ENCODE peak calls at places on chromosomes 11 and 22, in six cellular contexts. One of them, this sample, is unnamed.

GRCh38 chr11:1298695-1299492 is 10.5 kb downstream of the TOLLIP start:
- DNase-seq in right atrium auricular region: peak
- DNase-seq in Peyer's patch: peak
- DNase-seq in A673: peak
- DNase-seq in lower lobe of right lung: peak
- DNase-seq in tibial nerve: peak
- DNase-seq in this sample: no peak

GRCh38 chr11:76814414-76814813 is 31.3 kb downstream of the TSKU start:
- DNase-seq in right atrium auricular region: no peak
- DNase-seq in Peyer's patch: no peak
- DNase-seq in A673: no peak
- DNase-seq in lower lobe of right lung: no peak
- DNase-seq in tibial nerve: no peak
- DNase-seq in this sample: no peak

GRCh38 chr11:499201-500076 is 7.6 kb downstream of the RNH1 start:
- DNase-seq in right atrium auricular region: no peak
- DNase-seq in Peyer's patch: no peak
- DNase-seq in A673: no peak
- DNase-seq in lower lobe of right lung: peak
- DNase-seq in tibial nerve: no peak
- DNase-seq in this sample: no peak

GRCh38 chr11:64862914-64863313 is 15.5 kb downstream of the EHD1 start:
- DNase-seq in right atrium auricular region: no peak
- DNase-seq in Peyer's patch: no peak
- DNase-seq in A673: no peak
- DNase-seq in lower lobe of right lung: no peak
- DNase-seq in tibial nerve: no peak
- DNase-seq in this sample: no peak

GRCh38 chr22:47213571-47214230 is 451.3 kb downstream of the TBC1D22A start:
- DNase-seq in right atrium auricular region: no peak
- DNase-seq in Peyer's patch: peak
- DNase-seq in A673: peak
- DNase-seq in lower lobe of right lung: no peak
- DNase-seq in tibial nerve: no peak
- DNase-seq in this sample: no peak

GRCh38 chr11:108224366-108224765 is 1.5 kb downstream of the ATM start:
- DNase-seq in right atrium auricular region: no peak
- DNase-seq in Peyer's patch: no peak
- DNase-seq in A673: no peak
- DNase-seq in lower lobe of right lung: no peak
- DNase-seq in tibial nerve: no peak
- DNase-seq in this sample: no peak

GRCh38 chr11:80103149-80103859 is 662.5 kb upstream of the TENM4 start:
- DNase-seq in right atrium auricular region: no peak
- DNase-seq in Peyer's patch: no peak
- DNase-seq in A673: peak
- DNase-seq in lower lobe of right lung: no peak
- DNase-seq in tibial nerve: no peak
- DNase-seq in this sample: no peak

GRCh38 chr22:48554893-48555552 is 1272.7 kb downstream of the BRD1 start:
- DNase-seq in right atrium auricular region: no peak
- DNase-seq in Peyer's patch: no peak
- DNase-seq in A673: peak
- DNase-seq in lower lobe of right lung: no peak
- DNase-seq in tibial nerve: no peak
- DNase-seq in this sample: no peak

GRCh38 chr11:134880788-134881187 is 468.7 kb upstream of the B3GAT1 start:
- DNase-seq in right atrium auricular region: no peak
- DNase-seq in Peyer's patch: no peak
- DNase-seq in A673: no peak
- DNase-seq in lower lobe of right lung: no peak
- DNase-seq in tibial nerve: no peak
- DNase-seq in this sample: no peak

GRCh38 chr11:12587333-12587997 is 86.8 kb upstream of the TEAD1 start:
- DNase-seq in right atrium auricular region: no peak
- DNase-seq in Peyer's patch: no peak
- DNase-seq in A673: peak
- DNase-seq in lower lobe of right lung: no peak
- DNase-seq in tibial nerve: no peak
- DNase-seq in this sample: no peak

GRCh38 chr22:49203091-49203862 is 624.4 kb downstream of the BRD1 start:
- DNase-seq in right atrium auricular region: peak
- DNase-seq in Peyer's patch: peak
- DNase-seq in A673: no peak
- DNase-seq in lower lobe of right lung: peak
- DNase-seq in tibial nerve: no peak
- DNase-seq in this sample: no peak

GRCh38 chr22:25402501-25403283 is 161.8 kb upstream of the GRK3 start:
- DNase-seq in right atrium auricular region: no peak
- DNase-seq in Peyer's patch: no peak
- DNase-seq in A673: peak
- DNase-seq in lower lobe of right lung: no peak
- DNase-seq in tibial nerve: no peak
- DNase-seq in this sample: no peak

GRCh38 chr22:35870517-35871275 is 153.0 kb downstream of the APOL5 start:
- DNase-seq in right atrium auricular region: no peak
- DNase-seq in Peyer's patch: no peak
- DNase-seq in A673: no peak
- DNase-seq in lower lobe of right lung: no peak
- DNase-seq in tibial nerve: no peak
- DNase-seq in this sample: no peak

GRCh38 chr11:11407065-11407737 is 54.2 kb upstream of the CSNK2A3 start:
- DNase-seq in right atrium auricular region: peak
- DNase-seq in Peyer's patch: no peak
- DNase-seq in A673: no peak
- DNase-seq in lower lobe of right lung: no peak
- DNase-seq in tibial nerve: no peak
- DNase-seq in this sample: no peak

GRCh38 chr11:125457814-125458343 is 38.2 kb downstream of the FEZ1 start:
- DNase-seq in right atrium auricular region: peak
- DNase-seq in Peyer's patch: no peak
- DNase-seq in A673: no peak
- DNase-seq in lower lobe of right lung: no peak
- DNase-seq in tibial nerve: peak
- DNase-seq in this sample: no peak

GRCh38 chr11:6618117-6619020 is 853 bp downstream of the TPP1 start:
- DNase-seq in right atrium auricular region: no peak
- DNase-seq in Peyer's patch: peak
- DNase-seq in A673: peak
- DNase-seq in lower lobe of right lung: peak
- DNase-seq in tibial nerve: no peak
- DNase-seq in this sample: no peak

GRCh38 chr22:19178065-19178658 is 374 bp downstream of the SLC25A1 start:
- DNase-seq in right atrium auricular region: no peak
- DNase-seq in Peyer's patch: peak
- DNase-seq in A673: peak
- DNase-seq in lower lobe of right lung: peak
- DNase-seq in tibial nerve: no peak
- DNase-seq in this sample: no peak

GRCh38 chr11:85167471-85167870 is 459.7 kb downstream of the DLG2 start:
- DNase-seq in right atrium auricular region: no peak
- DNase-seq in Peyer's patch: no peak
- DNase-seq in A673: no peak
- DNase-seq in lower lobe of right lung: no peak
- DNase-seq in tibial nerve: no peak
- DNase-seq in this sample: no peak

GRCh38 chr22:24140357-24140756 is 40.9 kb upstream of the SUSD2 start:
- DNase-seq in right atrium auricular region: no peak
- DNase-seq in Peyer's patch: no peak
- DNase-seq in A673: no peak
- DNase-seq in lower lobe of right lung: peak
- DNase-seq in tibial nerve: no peak
- DNase-seq in this sample: no peak

GRCh38 chr22:48960576-48960975 is 867.1 kb downstream of the BRD1 start:
- DNase-seq in right atrium auricular region: no peak
- DNase-seq in Peyer's patch: no peak
- DNase-seq in A673: no peak
- DNase-seq in lower lobe of right lung: no peak
- DNase-seq in tibial nerve: no peak
- DNase-seq in this sample: no peak

DNA sequence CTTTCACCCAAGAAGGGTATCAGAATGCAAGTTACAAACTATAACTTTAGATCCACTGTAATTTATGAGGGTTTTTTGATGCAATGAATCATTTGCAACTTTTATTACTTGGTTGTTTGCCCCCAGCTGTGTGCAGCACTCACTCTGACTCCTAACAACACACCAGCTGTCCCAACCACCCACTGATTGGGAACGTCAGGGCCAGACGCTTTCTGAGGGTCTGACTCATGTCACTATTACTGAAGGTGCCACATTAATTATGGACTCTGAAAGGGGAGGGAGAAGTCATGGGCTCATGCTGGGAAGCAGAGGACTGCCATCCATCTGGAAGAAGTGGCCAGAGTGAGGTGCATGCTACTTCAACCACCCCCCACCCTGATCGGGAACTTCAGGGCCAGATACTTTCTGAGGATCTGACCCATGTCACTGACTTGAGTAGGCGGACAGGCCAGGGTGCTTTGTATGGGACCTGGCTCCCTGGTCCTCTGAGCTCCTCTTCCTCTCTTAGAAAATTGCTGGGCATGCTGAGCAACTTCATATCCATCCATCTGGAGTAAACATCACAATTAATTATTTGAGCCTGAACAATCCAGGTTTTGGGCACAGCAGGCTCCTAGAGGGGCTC is 44.9 kb upstream of the DRD2 start:
- DNase-seq in right atrium auricular region: no peak
- DNase-seq in Peyer's patch: no peak
- DNase-seq in A673: peak
- DNase-seq in lower lobe of right lung: no peak
- DNase-seq in tibial nerve: no peak
- DNase-seq in this sample: no peak
- H3K27ac ChIP-seq in right atrium auricular region: no peak
- H3K27ac ChIP-seq in Peyer's patch: no peak
- H3K27ac ChIP-seq in A673: no peak
- H3K27ac ChIP-seq in lower lobe of right lung: no peak
- H3K27ac ChIP-seq in tibial nerve: no peak
- H3K27ac ChIP-seq in this sample: no peak

GRCh38 chr22:30488121-30488520 is 16.3 kb upstream of the SEC14L3 start:
- DNase-seq in right atrium auricular region: no peak
- DNase-seq in Peyer's patch: no peak
- DNase-seq in A673: no peak
- DNase-seq in lower lobe of right lung: no peak
- DNase-seq in tibial nerve: no peak
- DNase-seq in this sample: no peak
- H3K27ac ChIP-seq in right atrium auricular region: no peak
- H3K27ac ChIP-seq in Peyer's patch: no peak
- H3K27ac ChIP-seq in A673: no peak
- H3K27ac ChIP-seq in lower lobe of right lung: no peak
- H3K27ac ChIP-seq in tibial nerve: no peak
- H3K27ac ChIP-seq in this sample: no peak

GRCh38 chr22:38186429-38186828 is 4.8 kb upstream of the PLA2G6 start:
- DNase-seq in right atrium auricular region: no peak
- DNase-seq in Peyer's patch: no peak
- DNase-seq in A673: no peak
- DNase-seq in lower lobe of right lung: no peak
- DNase-seq in tibial nerve: no peak
- DNase-seq in this sample: no peak

GRCh38 chr22:38190581-38190980 is 9.0 kb upstream of the PLA2G6 start:
- DNase-seq in right atrium auricular region: no peak
- DNase-seq in Peyer's patch: no peak
- DNase-seq in A673: no peak
- DNase-seq in lower lobe of right lung: no peak
- DNase-seq in tibial nerve: no peak
- DNase-seq in this sample: no peak

GRCh38 chr22:38189104-38189503 is 7.5 kb upstream of the PLA2G6 start:
- DNase-seq in right atrium auricular region: no peak
- DNase-seq in Peyer's patch: no peak
- DNase-seq in A673: no peak
- DNase-seq in lower lobe of right lung: no peak
- DNase-seq in tibial nerve: no peak
- DNase-seq in this sample: no peak

GRCh38 chr22:38184788-38185187 is 3.2 kb upstream of the PLA2G6 start:
- DNase-seq in right atrium auricular region: no peak
- DNase-seq in Peyer's patch: no peak
- DNase-seq in A673: no peak
- DNase-seq in lower lobe of right lung: no peak
- DNase-seq in tibial nerve: no peak
- DNase-seq in this sample: no peak

DNA sequence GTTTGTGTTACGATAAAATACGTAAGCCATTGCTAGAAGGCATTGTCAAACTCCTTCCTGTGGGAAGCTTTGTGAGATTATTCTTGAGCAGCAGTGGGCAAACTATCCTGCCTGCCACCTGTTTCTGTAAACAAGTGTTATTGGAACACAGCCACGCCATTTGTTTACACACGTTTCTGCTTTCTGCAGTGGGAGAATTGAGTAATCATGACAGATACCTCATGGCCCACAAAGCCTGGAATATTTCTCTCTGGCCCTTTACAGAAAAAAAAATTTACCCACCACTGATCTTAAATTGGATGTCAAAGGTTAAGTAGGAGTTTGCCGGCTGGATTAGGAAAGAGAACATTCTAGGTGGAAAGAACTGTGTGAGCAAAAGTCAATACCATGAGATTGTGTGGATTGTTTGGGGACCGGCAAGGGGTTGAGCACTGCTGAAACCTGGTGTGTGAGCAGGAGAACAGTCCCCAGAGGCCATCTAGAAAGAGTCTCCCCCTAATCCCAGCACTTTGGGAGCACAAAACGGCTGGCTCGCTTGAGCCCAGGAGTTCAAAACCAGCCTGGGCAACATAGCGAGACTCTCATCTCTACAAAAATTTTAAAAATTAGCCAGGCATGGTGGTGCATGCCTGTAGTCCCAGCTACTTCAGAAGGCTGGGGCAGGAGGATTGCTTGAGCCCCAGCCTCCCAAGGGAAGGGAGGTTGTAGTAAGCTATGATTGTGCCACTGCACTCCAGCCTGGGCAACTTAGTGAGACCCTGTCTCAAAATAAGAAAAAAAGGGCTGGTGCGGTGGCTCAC is 6.0 kb upstream of the PLA2G6 start:
- DNase-seq in right atrium auricular region: no peak
- DNase-seq in Peyer's patch: no peak
- DNase-seq in A673: no peak
- DNase-seq in lower lobe of right lung: no peak
- DNase-seq in tibial nerve: no peak
- DNase-seq in this sample: no peak
- H3K27ac ChIP-seq in right atrium auricular region: no peak
- H3K27ac ChIP-seq in Peyer's patch: peak
- H3K27ac ChIP-seq in A673: no peak
- H3K27ac ChIP-seq in lower lobe of right lung: peak
- H3K27ac ChIP-seq in tibial nerve: no peak
- H3K27ac ChIP-seq in this sample: no peak

GRCh38 chr22:28019360-28019759 is 100.3 kb upstream of the PITPNB start:
- DNase-seq in right atrium auricular region: no peak
- DNase-seq in Peyer's patch: peak
- DNase-seq in A673: no peak
- DNase-seq in lower lobe of right lung: no peak
- DNase-seq in tibial nerve: no peak
- DNase-seq in this sample: no peak

GRCh38 chr22:28021116-28021997 is 102.3 kb upstream of the PITPNB start:
- DNase-seq in right atrium auricular region: peak
- DNase-seq in Peyer's patch: no peak
- DNase-seq in A673: no peak
- DNase-seq in lower lobe of right lung: no peak
- DNase-seq in tibial nerve: no peak
- DNase-seq in this sample: no peak

GRCh38 chr22:28018461-28018927 is 99.4 kb upstream of the PITPNB start:
- DNase-seq in right atrium auricular region: no peak
- DNase-seq in Peyer's patch: peak
- DNase-seq in A673: no peak
- DNase-seq in lower lobe of right lung: peak
- DNase-seq in tibial nerve: peak
- DNase-seq in this sample: no peak

GRCh38 chr22:28021998-28022660 is 103.1 kb upstream of the PITPNB start:
- DNase-seq in right atrium auricular region: peak
- DNase-seq in Peyer's patch: no peak
- DNase-seq in A673: no peak
- DNase-seq in lower lobe of right lung: no peak
- DNase-seq in tibial nerve: no peak
- DNase-seq in this sample: no peak

GRCh38 chr22:28019881-28020861 is 101.1 kb upstream of the PITPNB start:
- DNase-seq in right atrium auricular region: peak
- DNase-seq in Peyer's patch: peak
- DNase-seq in A673: peak
- DNase-seq in lower lobe of right lung: peak
- DNase-seq in tibial nerve: peak
- DNase-seq in this sample: peak
- H3K27ac ChIP-seq in right atrium auricular region: no peak
- H3K27ac ChIP-seq in Peyer's patch: no peak
- H3K27ac ChIP-seq in A673: no peak
- H3K27ac ChIP-seq in lower lobe of right lung: peak
- H3K27ac ChIP-seq in tibial nerve: no peak
- H3K27ac ChIP-seq in this sample: no peak